ENCODE peak calls at places on chromosome 5, in four cellular contexts. One of them, this sample, is unnamed.

GRCh38 chr5:35651002-35651756 is 33.5 kb downstream of the SPEF2 start:
- DNase-seq in pulmonary artery endothelial cell: peak
- DNase-seq in AG08396: peak
- DNase-seq in AG04449: no peak
- DNase-seq in this sample: peak

GRCh38 chr5:72433520-72433919 is 73.7 kb downstream of the ZNF366 start:
- DNase-seq in AG04449: no peak
- DNase-seq in pulmonary artery endothelial cell: no peak
- DNase-seq in AG08396: no peak
- DNase-seq in this sample: no peak

GRCh38 chr5:119313207-119313606 is 42.6 kb upstream of the TNFAIP8 start:
- DNase-seq in AG08396: no peak
- DNase-seq in AG04449: no peak
- DNase-seq in pulmonary artery endothelial cell: no peak
- DNase-seq in this sample: no peak

GRCh38 chr5:12182988-12183387 is 278.7 kb upstream of the CTNND2 start:
- DNase-seq in AG04449: no peak
- DNase-seq in pulmonary artery endothelial cell: no peak
- DNase-seq in AG08396: no peak
- DNase-seq in this sample: no peak

GRCh38 chr5:78636682-78637081 is 11.9 kb downstream of the LHFPL2 start:
- DNase-seq in pulmonary artery endothelial cell: no peak
- DNase-seq in AG04449: no peak
- DNase-seq in AG08396: no peak
- DNase-seq in this sample: no peak

GRCh38 chr5:118692811-118693342 is 295.5 kb downstream of the DTWD2 start:
- DNase-seq in pulmonary artery endothelial cell: no peak
- DNase-seq in AG04449: no peak
- DNase-seq in AG08396: no peak
- DNase-seq in this sample: no peak

GRCh38 chr5:155089649-155090048 is 76.1 kb downstream of the KIF4B start:
- DNase-seq in AG04449: no peak
- DNase-seq in AG08396: no peak
- DNase-seq in pulmonary artery endothelial cell: no peak
- DNase-seq in this sample: no peak

GRCh38 chr5:122195784-122196394 is 66.5 kb downstream of the ZNF474 start:
- DNase-seq in AG04449: no peak
- DNase-seq in pulmonary artery endothelial cell: no peak
- DNase-seq in AG08396: peak
- DNase-seq in this sample: peak

GRCh38 chr5:1507457-1507856 is 16.3 kb downstream of the LPCAT1 start:
- DNase-seq in AG08396: no peak
- DNase-seq in AG04449: no peak
- DNase-seq in pulmonary artery endothelial cell: no peak
- DNase-seq in this sample: no peak

GRCh38 chr5:126124706-126125345 is 298.4 kb upstream of the GRAMD2B start:
- DNase-seq in AG08396: peak
- DNase-seq in AG04449: peak
- DNase-seq in pulmonary artery endothelial cell: no peak
- DNase-seq in this sample: no peak

GRCh38 chr5:153831976-153832375 is 206.7 kb downstream of the FAM114A2 start:
- DNase-seq in AG04449: no peak
- DNase-seq in pulmonary artery endothelial cell: no peak
- DNase-seq in AG08396: peak
- DNase-seq in this sample: no peak

GRCh38 chr5:112681481-112681908 is 56.2 kb upstream of the APC start:
- DNase-seq in AG04449: no peak
- DNase-seq in pulmonary artery endothelial cell: no peak
- DNase-seq in AG08396: no peak
- DNase-seq in this sample: no peak

GRCh38 chr5:98016771-98017170 is 756.7 kb upstream of the RGMB start:
- DNase-seq in AG04449: no peak
- DNase-seq in pulmonary artery endothelial cell: no peak
- DNase-seq in AG08396: no peak
- DNase-seq in this sample: no peak

GRCh38 chr5:62284946-62285891 is 20.8 kb upstream of the KIF2A start:
- DNase-seq in AG04449: no peak
- DNase-seq in pulmonary artery endothelial cell: no peak
- DNase-seq in AG08396: no peak
- DNase-seq in this sample: no peak

GRCh38 chr5:141430332-141431113 is at the start of gene PCDHGA12:
- DNase-seq in AG08396: peak
- DNase-seq in pulmonary artery endothelial cell: peak
- DNase-seq in AG04449: peak
- DNase-seq in this sample: no peak

GRCh38 chr5:163649522-163649921 is 144.1 kb downstream of the MAT2B start:
- DNase-seq in pulmonary artery endothelial cell: no peak
- DNase-seq in AG08396: peak
- DNase-seq in AG04449: no peak
- DNase-seq in this sample: no peak

GRCh38 chr5:112366987-112367386 is 52.1 kb downstream of the EPB41L4A start:
- DNase-seq in AG08396: peak
- DNase-seq in pulmonary artery endothelial cell: no peak
- DNase-seq in AG04449: no peak
- DNase-seq in this sample: no peak

GRCh38 chr5:74212336-74212735 is 428.2 kb downstream of the ENC1 start:
- DNase-seq in AG04449: no peak
- DNase-seq in AG08396: peak
- DNase-seq in pulmonary artery endothelial cell: no peak
- DNase-seq in this sample: no peak

GRCh38 chr5:37575541-37576489 is 196.7 kb downstream of the WDR70 start:
- DNase-seq in AG08396: no peak
- DNase-seq in AG04449: no peak
- DNase-seq in pulmonary artery endothelial cell: no peak
- DNase-seq in this sample: no peak

This sample was measured in neural crest cell.